ENCODE peak calls at places on chromosome 14, in five cellular contexts. One of them, this sample, is unnamed.

GRCh38 chr14:23436327-23437141 is 1.1 kb upstream of the MYH7 start:
- DNase-seq in K562: peak; percentile 69
- DNase-seq in HepG2: no peak
- DNase-seq in IMR-90: no peak
- DNase-seq in A549: no peak
- DNase-seq in this sample: no peak

GRCh38 chr14:54722791-54723432 is 156.0 kb downstream of the SAMD4A start:
- DNase-seq in IMR-90: peak; percentile 36
- DNase-seq in K562: peak; percentile 69
- DNase-seq in HepG2: peak; percentile 28
- DNase-seq in A549: peak; percentile 59
- DNase-seq in this sample: no peak

GRCh38 chr14:89845346-89845745 is 109.2 kb downstream of the EFCAB11 start:
- DNase-seq in K562: no peak
- DNase-seq in IMR-90: peak; percentile 100
- DNase-seq in HepG2: no peak
- DNase-seq in A549: peak; percentile 78
- DNase-seq in this sample: no peak

GRCh38 chr14:59161571-59162175 is 26.8 kb upstream of the DAAM1 start:
- DNase-seq in HepG2: peak; percentile 94
- DNase-seq in K562: no peak
- DNase-seq in A549: peak; percentile 67
- DNase-seq in IMR-90: peak; percentile 71
- DNase-seq in this sample: no peak

GRCh38 chr14:59464651-59465569 is at the start of gene GPR135:
- DNase-seq in K562: no peak
- DNase-seq in IMR-90: peak; percentile 56
- DNase-seq in HepG2: peak; percentile 24
- DNase-seq in A549: no peak
- DNase-seq in this sample: no peak

GRCh38 chr14:32078030-32078793 is 1.1 kb downstream of the ARHGAP5 start:
- DNase-seq in A549: peak; percentile 49
- DNase-seq in K562: peak; percentile 64
- DNase-seq in HepG2: peak; percentile 70
- DNase-seq in IMR-90: peak; percentile 24
- DNase-seq in this sample: no peak

GRCh38 chr14:58944226-58944769 is 244.2 kb upstream of the DAAM1 start:
- DNase-seq in A549: peak; percentile 3
- DNase-seq in IMR-90: no peak
- DNase-seq in K562: no peak
- DNase-seq in HepG2: no peak
- DNase-seq in this sample: no peak

GRCh38 chr14:90606434-90606833 is 209.6 kb downstream of the CALM1 start:
- DNase-seq in HepG2: no peak
- DNase-seq in K562: no peak
- DNase-seq in A549: no peak
- DNase-seq in IMR-90: no peak
- DNase-seq in this sample: no peak

GRCh38 chr14:41229824-41230223 is 376.9 kb upstream of the LRFN5 start:
- DNase-seq in K562: no peak
- DNase-seq in A549: no peak
- DNase-seq in HepG2: no peak
- DNase-seq in IMR-90: no peak
- DNase-seq in this sample: no peak

GRCh38 chr14:74945261-74945851 is 10.0 kb downstream of the PGF start:
- DNase-seq in IMR-90: no peak
- DNase-seq in A549: peak; percentile 68
- DNase-seq in HepG2: no peak
- DNase-seq in K562: peak; percentile 83
- DNase-seq in this sample: no peak

GRCh38 chr14:23641180-23641914 is 5.2 kb downstream of the DHRS2 start:
- DNase-seq in A549: no peak
- DNase-seq in HepG2: no peak
- DNase-seq in K562: no peak
- DNase-seq in IMR-90: no peak
- DNase-seq in this sample: no peak

GRCh38 chr14:83217492-83217891 is 1683.8 kb upstream of the SEL1L start:
- DNase-seq in A549: no peak
- DNase-seq in K562: no peak
- DNase-seq in IMR-90: peak; percentile 96
- DNase-seq in HepG2: no peak
- DNase-seq in this sample: no peak

GRCh38 chr14:68263563-68264350 is 444.2 kb downstream of the RAD51B start:
- DNase-seq in IMR-90: peak; percentile 53
- DNase-seq in A549: no peak
- DNase-seq in HepG2: no peak
- DNase-seq in K562: no peak
- DNase-seq in this sample: no peak

GRCh38 chr14:98136019-98136418 is 1136.0 kb downstream of the BCL11B start:
- DNase-seq in HepG2: no peak
- DNase-seq in IMR-90: no peak
- DNase-seq in A549: no peak
- DNase-seq in K562: no peak
- DNase-seq in this sample: no peak

GRCh38 chr14:50836515-50836914 is 5.6 kb upstream of the NIN start:
- DNase-seq in K562: no peak
- DNase-seq in A549: no peak
- DNase-seq in HepG2: no peak
- DNase-seq in IMR-90: peak; percentile 68
- DNase-seq in this sample: no peak

GRCh38 chr14:52327374-52328226 is 13.5 kb downstream of the PTGER2 start:
- DNase-seq in HepG2: no peak
- DNase-seq in IMR-90: peak; percentile 68
- DNase-seq in K562: no peak
- DNase-seq in A549: no peak
- DNase-seq in this sample: no peak

GRCh38 chr14:86050072-86050683 is 520.2 kb downstream of the FLRT2 start:
- DNase-seq in K562: no peak
- DNase-seq in HepG2: no peak
- DNase-seq in IMR-90: no peak
- DNase-seq in A549: no peak
- DNase-seq in this sample: no peak

GRCh38 chr14:69317780-69318179 is 57.8 kb downstream of the GALNT16 start:
- DNase-seq in A549: no peak
- DNase-seq in K562: no peak
- DNase-seq in IMR-90: no peak
- DNase-seq in HepG2: no peak
- DNase-seq in this sample: no peak

GRCh38 chr14:75176142-75176820 is at the start of gene TMED10:
- DNase-seq in A549: peak; percentile 94
- DNase-seq in IMR-90: peak; percentile 85
- DNase-seq in K562: peak; percentile 87
- DNase-seq in HepG2: peak; percentile 81
- DNase-seq in this sample: no peak

GRCh38 chr14:20986811-20987210 is 3.0 kb upstream of the METTL17 start:
- DNase-seq in K562: peak; percentile 40
- DNase-seq in IMR-90: peak; percentile 96
- DNase-seq in HepG2: peak; percentile 30
- DNase-seq in A549: peak; percentile 74
- DNase-seq in this sample: no peak

GRCh38 chr14:44803239-44803905 is 158.4 kb downstream of the KLHL28 start:
- DNase-seq in HepG2: peak; percentile 35
- DNase-seq in A549: peak; percentile 60
- DNase-seq in IMR-90: peak; percentile 64
- DNase-seq in K562: peak; percentile 40
- DNase-seq in this sample: peak; percentile 8

GRCh38 chr14:93936245-93936644 is 9.1 kb downstream of the FAM181A start:
- DNase-seq in HepG2: no peak
- DNase-seq in IMR-90: no peak
- DNase-seq in A549: peak; percentile 45
- DNase-seq in K562: peak; percentile 18
- DNase-seq in this sample: no peak

GRCh38 chr14:29637406-29637805 is 290.2 kb downstream of the PRKD1 start:
- DNase-seq in K562: no peak
- DNase-seq in A549: no peak
- DNase-seq in HepG2: no peak
- DNase-seq in IMR-90: peak; percentile 64
- DNase-seq in this sample: no peak

GRCh38 chr14:52150162-52150561 is 81.3 kb upstream of the NID2 start:
- DNase-seq in A549: no peak
- DNase-seq in K562: no peak
- DNase-seq in HepG2: no peak
- DNase-seq in IMR-90: no peak
- DNase-seq in this sample: no peak

GRCh38 chr14:53399057-53399456 is 245.9 kb upstream of the DDHD1 start:
- DNase-seq in HepG2: no peak
- DNase-seq in A549: peak; percentile 24
- DNase-seq in IMR-90: peak; percentile 76
- DNase-seq in K562: peak; percentile 1
- DNase-seq in this sample: no peak

DNA sequence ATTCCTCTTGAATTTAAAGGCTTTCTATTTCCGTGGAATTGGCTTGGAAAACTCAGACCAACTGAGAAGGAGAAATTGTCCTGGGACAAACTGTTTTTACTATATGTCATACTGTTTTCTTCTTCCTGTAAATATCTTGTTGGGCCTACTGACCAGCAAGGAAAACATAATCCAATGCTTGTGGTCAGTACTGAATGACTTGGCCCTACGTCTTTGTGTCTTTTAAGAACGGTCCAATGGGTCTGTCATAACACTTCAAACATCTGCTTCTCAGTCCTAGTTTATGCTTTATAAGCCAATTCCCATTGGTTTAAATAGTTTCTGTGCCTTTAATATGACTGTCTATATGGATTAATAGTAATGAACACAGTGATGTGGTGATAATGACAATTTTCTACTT is 248.5 kb upstream of the DDHD1 start:
- DNase-seq in HepG2: no peak
- DNase-seq in A549: no peak
- DNase-seq in K562: no peak
- DNase-seq in IMR-90: no peak
- DNase-seq in this sample: no peak
- TF ChIP-seq SMC3 in HepG2: no peak
- TF ChIP-seq SMC3 in A549: no peak
- TF ChIP-seq SMC3 in K562: no peak
- TF ChIP-seq SMC3 in IMR-90: no peak
- TF ChIP-seq SMC3 in this sample: no peak

GRCh38 chr14:66070542-66071319 is 415.4 kb upstream of the CCDC196 start:
- DNase-seq in IMR-90: no peak
- DNase-seq in HepG2: peak; percentile 18
- DNase-seq in K562: peak; percentile 47
- DNase-seq in A549: peak; percentile 16
- DNase-seq in this sample: no peak
- TF ChIP-seq BHLHE40 in IMR-90: no peak
- TF ChIP-seq BHLHE40 in HepG2: no peak
- TF ChIP-seq BHLHE40 in K562: no peak
- TF ChIP-seq BHLHE40 in A549: no peak
- TF ChIP-seq BHLHE40 in this sample: no peak

DNA sequence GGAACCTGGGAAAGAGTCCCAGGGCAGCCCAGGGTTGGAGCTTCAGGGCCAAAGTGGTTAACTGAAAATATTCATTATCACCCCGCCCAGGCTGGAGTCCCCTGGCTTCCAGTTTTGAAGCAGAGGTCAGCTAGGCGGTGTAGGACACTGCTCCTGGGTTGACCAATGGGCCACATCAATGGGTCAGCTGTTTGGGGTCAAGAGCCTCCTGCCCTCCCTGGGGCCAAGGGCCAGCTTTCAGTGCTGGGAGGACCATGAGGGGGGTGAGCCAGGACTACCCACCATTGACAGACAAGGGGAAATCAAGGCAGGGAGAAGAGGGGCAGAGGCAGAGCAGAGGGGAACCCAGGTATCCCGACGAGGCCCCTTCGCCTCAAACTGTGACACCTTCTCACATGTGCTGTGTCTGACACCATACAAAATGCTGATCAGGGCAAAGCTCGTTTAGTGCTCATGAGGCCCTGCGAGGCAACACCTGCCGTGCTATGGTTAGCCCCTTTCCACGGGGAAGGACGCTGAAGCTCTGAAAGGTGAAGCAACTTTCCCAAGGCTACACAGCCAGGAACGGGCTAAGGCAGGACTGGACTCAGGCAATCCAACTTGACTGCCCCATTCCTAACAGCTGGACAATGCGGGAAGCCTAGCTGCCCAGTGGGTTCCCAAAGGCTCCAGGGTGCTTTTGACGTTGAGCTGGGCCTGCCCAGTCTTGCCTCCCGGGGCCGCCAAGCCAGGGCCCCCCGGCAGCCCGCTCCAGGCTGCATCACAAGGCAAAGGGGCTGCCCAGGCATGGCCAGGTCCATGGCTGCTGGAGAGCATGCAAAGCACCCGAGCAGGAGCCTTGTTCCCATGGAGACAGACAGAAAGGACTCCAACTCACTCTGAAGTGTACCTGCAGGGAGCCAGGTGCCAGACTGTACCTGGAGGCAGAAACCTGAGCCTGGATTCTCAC is 2.0 kb downstream of the SYNE3 start:
- DNase-seq in K562: no peak
- DNase-seq in HepG2: no peak
- DNase-seq in A549: no peak
- DNase-seq in IMR-90: no peak
- DNase-seq in this sample: no peak
- TF ChIP-seq SMC3 in K562: no peak
- TF ChIP-seq SMC3 in HepG2: no peak
- TF ChIP-seq SMC3 in A549: no peak
- TF ChIP-seq SMC3 in IMR-90: no peak
- TF ChIP-seq SMC3 in this sample: no peak

DNA sequence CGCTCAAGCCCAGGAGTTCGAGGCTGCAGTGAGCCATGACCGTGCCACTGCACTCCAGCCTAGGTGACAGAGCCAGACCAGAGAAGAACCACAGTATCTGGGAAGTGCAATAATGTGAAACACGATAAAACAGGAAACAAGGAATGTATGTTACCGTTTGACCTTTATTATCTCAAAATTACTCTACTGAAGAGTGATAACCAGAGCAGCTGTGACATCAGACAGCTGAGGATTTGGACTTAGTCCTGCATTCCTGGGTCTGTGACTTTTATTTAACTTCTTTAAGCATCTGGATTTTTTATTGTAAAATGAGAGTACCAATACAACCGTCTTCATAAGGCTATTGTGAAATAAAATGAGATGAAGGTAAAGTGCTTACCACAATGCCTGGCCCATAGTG is 205.7 kb downstream of the EGLN3 start:
- DNase-seq in HepG2: no peak
- DNase-seq in K562: no peak
- DNase-seq in IMR-90: no peak
- DNase-seq in A549: no peak
- DNase-seq in this sample: no peak
- TF ChIP-seq BHLHE40 in HepG2: no peak
- TF ChIP-seq BHLHE40 in K562: no peak
- TF ChIP-seq BHLHE40 in IMR-90: no peak
- TF ChIP-seq BHLHE40 in A549: no peak
- TF ChIP-seq BHLHE40 in this sample: no peak

This sample was measured in GM12878.